ENCODE peak calls at places on chromosomes 4 and X, in eight cellular contexts. E is pancreas, F is stomach, W is body of pancreas, H is cardiac muscle cell, I is cardiac fibroblast, K is astrocyte, O is H9. S is an unnamed sample.

GRCh38 chr4:1249731-1250526 is 999 bp upstream of the CTBP1 start:
- DNase-seq in E (peak), F (no peak), W (peak), H (no peak), I (peak), K (peak), O (peak), S (no peak)

GRCh38 chr4:1626941-1627340 is 57.2 kb downstream of the FAM53A start:
- DNase-seq in E (no peak), F (no peak), W (no peak), H (no peak), I (no peak), K (no peak), O (no peak), S (no peak)

GRCh38 chr4:113707013-113707412 is 54.5 kb downstream of the CAMK2D start:
- DNase-seq in E (no peak), F (no peak), W (no peak), H (no peak), I (peak), K (peak), O (no peak), S (peak)

GRCh38 chr4:160835789-160836188 is 1328.0 kb downstream of the FSTL5 start:
- DNase-seq in E (no peak), F (no peak), W (no peak), H (peak), I (no peak), K (no peak), O (peak), S (no peak)

GRCh38 chrX:119971184-119971583 is 27.6 kb upstream of the NKAP start:
- DNase-seq in E (no peak), F (no peak), W (no peak), H (no peak), I (no peak), K (no peak), O (no peak), S (no peak)

GRCh38 chrX:23559975-23560374 is 107.3 kb upstream of the PRDX4 start:
- DNase-seq in E (no peak), F (no peak), W (no peak), H (no peak), I (no peak), K (no peak), O (no peak), S (no peak)

GRCh38 chr4:47798165-47798564 is 39.7 kb downstream of the CORIN start:
- DNase-seq in E (no peak), F (no peak), W (no peak), H (no peak), I (no peak), K (no peak), O (no peak), S (no peak)

GRCh38 chrX:38985375-38985774 is 184.1 kb downstream of the MID1IP1 start:
- DNase-seq in E (no peak), F (no peak), W (no peak), H (peak), I (peak), K (no peak), O (no peak), S (no peak)

GRCh38 chr4:26020083-26020668 is 106.2 kb downstream of the SMIM20 start:
- DNase-seq in E (no peak), F (no peak), W (no peak), H (no peak), I (peak), K (peak), O (no peak), S (peak)

GRCh38 chr4:18041114-18041513 is 19.6 kb upstream of the LCORL start:
- DNase-seq in E (no peak), F (no peak), W (no peak), H (no peak), I (no peak), K (no peak), O (no peak), S (no peak)

GRCh38 chr4:7275067-7275466 is 82.7 kb downstream of the SORCS2 start:
- DNase-seq in E (no peak), F (no peak), W (no peak), H (no peak), I (no peak), K (no peak), O (no peak), S (no peak)

GRCh38 chrX:123570011-123570590 is 162.8 kb downstream of the THOC2 start:
- DNase-seq in E (no peak), F (no peak), W (no peak), H (no peak), I (no peak), K (no peak), O (no peak), S (no peak)

GRCh38 chrX:2351321-2351720 is 149.5 kb downstream of the DHRSX start:
- DNase-seq in E (no peak), F (no peak), W (no peak), H (no peak), I (peak), K (peak), O (no peak), S (peak)

GRCh38 chr4:86451560-86452322 is 91.9 kb upstream of the MAPK10 start:
- DNase-seq in E (no peak), F (no peak), W (no peak), H (no peak), I (peak), K (peak), O (no peak), S (no peak)

GRCh38 chrX:105837227-105837626 is 14.9 kb downstream of the NRK start:
- DNase-seq in E (peak), F (no peak), W (peak), H (peak), I (peak), K (peak), O (no peak), S (peak)

GRCh38 chr4:52059372-52059771 is 8.3 kb downstream of the SPATA18 start:
- DNase-seq in E (no peak), F (peak), W (no peak), H (no peak), I (peak), K (peak), O (no peak), S (no peak)

GRCh38 chr4:147049940-147050852 is 104.5 kb upstream of the TTC29 start:
- DNase-seq in E (no peak), F (no peak), W (no peak), H (peak), I (peak), K (peak), O (no peak), S (no peak)

GRCh38 chr4:88017516-88018302 is 10.3 kb downstream of the PKD2 start:
- DNase-seq in E (no peak), F (no peak), W (no peak), H (no peak), I (peak), K (peak), O (no peak), S (peak)

GRCh38 chr4:2472187-2472586 is 3.3 kb downstream of the RNF4 start:
- DNase-seq in E (no peak), F (no peak), W (no peak), H (no peak), I (peak), K (peak), O (no peak), S (peak)

GRCh38 chr4:24794916-24795665 is at the start of gene SOD3:
- DNase-seq in E (peak), F (peak), W (peak), H (peak), I (peak), K (peak), O (peak), S (peak)

GRCh38 chr4:184444215-184444952 is 30.0 kb downstream of the IRF2 start:
- DNase-seq in E (no peak), F (no peak), W (no peak), H (no peak), I (no peak), K (peak), O (no peak), S (no peak)

GRCh38 chr4:15396157-15396800 is 31.6 kb upstream of the C1QTNF7 start:
- DNase-seq in E (no peak), F (peak), W (peak), H (peak), I (peak), K (no peak), O (peak), S (peak)

GRCh38 chr4:55912249-55912648 is 36.5 kb upstream of the CEP135 start:
- DNase-seq in E (no peak), F (no peak), W (no peak), H (no peak), I (no peak), K (no peak), O (no peak), S (no peak)

GRCh38 chr4:164700471-164700870 is 53.5 kb upstream of the SMIM31 start:
- DNase-seq in E (no peak), F (no peak), W (no peak), H (peak), I (no peak), K (no peak), O (peak), S (no peak)

GRCh38 chr4:72567821-72568620 is 1.0 kb downstream of the ADAMTS3 start:
- DNase-seq in E (peak), F (peak), W (peak), H (peak), I (peak), K (peak), O (peak), S (peak)

GRCh38 chr4:83124079-83124780 is 9.7 kb upstream of the PLAC8 start:
- DNase-seq in E (no peak), F (no peak), W (no peak), H (no peak), I (peak), K (no peak), O (no peak), S (peak)

GRCh38 chr4:89021678-89022077 is 35.3 kb downstream of the FAM13A start:
- DNase-seq in E (no peak), F (no peak), W (no peak), H (peak), I (no peak), K (no peak), O (no peak), S (no peak)

GRCh38 chrX:72466493-72466892 is 106.2 kb downstream of the HDAC8 start:
- DNase-seq in E (no peak), F (no peak), W (no peak), H (no peak), I (peak), K (no peak), O (no peak), S (no peak)

GRCh38 chr4:88054909-88055308 is 47.5 kb downstream of the PKD2 start:
- DNase-seq in E (no peak), F (peak), W (no peak), H (peak), I (peak), K (peak), O (peak), S (peak)

GRCh38 chr4:175253184-175253902 is 335.2 kb downstream of the ADAM29 start:
- DNase-seq in E (no peak), F (no peak), W (no peak), H (no peak), I (peak), K (no peak), O (peak), S (no peak)

GRCh38 chrX:10769696-10770619 is 149.6 kb upstream of the MID1 start:
- DNase-seq in E (no peak), F (no peak), W (no peak), H (peak), I (peak), K (peak), O (no peak), S (peak)

GRCh38 chrX:10773318-10773717 is 152.9 kb upstream of the MID1 start:
- DNase-seq in E (no peak), F (no peak), W (no peak), H (no peak), I (no peak), K (no peak), O (no peak), S (no peak)

DNA sequence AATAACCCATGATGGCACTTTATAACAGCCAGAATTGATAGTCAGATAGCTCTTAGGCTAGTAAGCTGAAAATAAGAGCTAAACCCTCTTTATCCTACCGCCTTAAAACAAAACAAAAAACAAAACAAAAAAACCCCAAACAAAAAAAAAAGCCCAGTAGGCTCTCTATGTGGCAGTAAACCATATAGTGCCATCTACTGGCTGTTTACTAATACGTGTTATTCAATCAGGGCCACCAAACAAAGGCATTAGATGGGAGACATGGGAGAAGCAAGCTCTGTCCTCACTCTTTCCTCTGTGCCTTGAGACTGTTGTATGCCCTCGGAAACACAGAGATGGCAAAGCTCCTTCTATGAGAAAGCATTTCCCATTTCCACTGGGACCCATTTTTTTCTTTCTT is 148.8 kb upstream of the MID1 start:
- DNase-seq in E (no peak), F (no peak), W (no peak), H (peak), I (peak), K (peak), O (no peak), S (peak)
- TF ChIP-seq CTCF in E (no peak), F (no peak), W (peak), H (peak), I (peak), K (peak), O (peak), S (peak)

DNA sequence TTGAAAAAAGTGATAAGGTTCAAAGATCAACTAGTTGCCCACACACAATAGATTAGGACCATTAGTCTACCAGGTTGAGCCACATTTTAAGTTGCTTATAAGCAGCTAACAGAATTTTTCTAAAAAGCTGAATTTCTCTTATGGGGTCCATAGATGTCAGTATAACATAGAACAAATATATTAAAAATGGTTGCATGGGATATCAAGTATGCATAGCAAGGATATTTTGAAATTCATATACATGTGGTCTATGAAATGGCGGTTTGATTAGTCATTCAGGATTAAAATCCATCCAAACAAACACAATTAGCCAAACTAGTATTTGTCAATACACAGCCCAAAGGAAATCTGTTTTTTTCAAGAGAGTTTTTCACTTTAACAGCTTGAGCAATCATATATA is 33.5 kb upstream of the AMOT start:
- DNase-seq in E (no peak), F (no peak), W (no peak), H (no peak), I (peak), K (no peak), O (no peak), S (no peak)
- TF ChIP-seq CTCF in E (no peak), F (no peak), W (peak), H (peak), I (no peak), K (no peak), O (peak), S (no peak)

GRCh38 chrX:9905721-9906120 is 61.4 kb upstream of the CLDN34 start:
- DNase-seq in E (no peak), F (no peak), W (no peak), H (no peak), I (no peak), K (no peak), O (no peak), S (no peak)

GRCh38 chrX:9907645-9908387 is 59.3 kb upstream of the CLDN34 start:
- DNase-seq in E (no peak), F (no peak), W (no peak), H (no peak), I (peak), K (peak), O (no peak), S (peak)

GRCh38 chrX:9905288-9905687 is 61.9 kb upstream of the CLDN34 start:
- DNase-seq in E (no peak), F (no peak), W (no peak), H (no peak), I (peak), K (peak), O (no peak), S (no peak)

GRCh38 chrX:9909254-9909653 is 57.9 kb upstream of the CLDN34 start:
- DNase-seq in E (no peak), F (no peak), W (no peak), H (no peak), I (no peak), K (no peak), O (no peak), S (no peak)

DNA sequence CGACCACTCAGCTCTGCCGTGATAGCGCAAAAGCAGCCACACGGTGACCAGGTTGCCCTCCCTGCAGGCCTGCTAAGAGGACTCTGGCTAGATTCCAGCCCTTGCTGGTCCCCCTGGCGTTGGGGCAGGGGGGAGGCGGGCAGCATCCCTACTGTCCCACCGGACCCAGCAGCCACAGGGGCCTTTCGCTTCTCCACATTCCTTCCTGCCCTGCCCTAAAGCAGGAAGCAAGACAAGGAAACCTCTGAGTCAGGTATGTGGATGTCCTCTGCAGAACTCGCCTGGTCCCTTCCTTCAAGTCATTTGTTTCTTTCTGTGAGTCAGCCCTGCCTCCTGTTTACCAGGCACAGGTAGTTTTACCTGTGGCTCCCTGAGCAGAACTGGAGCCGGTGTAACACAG is 60.2 kb upstream of the CLDN34 start:
- DNase-seq in E (no peak), F (no peak), W (no peak), H (no peak), I (no peak), K (peak), O (peak), S (no peak)
- TF ChIP-seq CTCF in E (no peak), F (no peak), W (no peak), H (no peak), I (no peak), K (no peak), O (peak), S (no peak)

DNA sequence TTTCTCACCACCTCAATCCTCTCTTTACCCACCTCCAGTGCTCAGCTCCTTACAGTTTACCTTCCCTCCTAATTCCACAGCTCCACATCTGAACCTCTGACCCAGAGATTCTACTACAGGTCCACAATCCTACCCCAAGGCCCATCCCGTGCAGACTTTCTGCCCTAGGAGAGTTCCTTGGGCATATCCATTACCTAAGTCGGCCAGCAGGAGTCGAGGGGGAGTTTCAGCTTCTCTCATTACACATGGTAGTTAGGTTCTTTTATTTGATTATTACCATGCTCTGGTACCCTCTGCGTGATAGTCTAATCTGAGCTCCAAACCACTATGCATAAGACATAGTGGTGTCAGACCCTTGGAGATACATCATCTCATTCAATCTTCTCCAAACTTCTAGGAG is 117.9 kb downstream of the SH3RF1 start:
- DNase-seq in E (no peak), F (no peak), W (no peak), H (no peak), I (no peak), K (no peak), O (no peak), S (no peak)
- TF ChIP-seq CTCF in E (no peak), F (no peak), W (no peak), H (no peak), I (peak), K (peak), O (peak), S (peak)

S was measured in HFFc6.